ENCODE peak calls at places on chromosome 21, in eight cellular contexts. Q is body of pancreas; S is cerebellar cortex; F is GM10248; U is Daoy; P is fibroblast of lung; C is stimulated activated CD4-positive, alpha-beta T cell treated with anti-CD3 and anti-CD28 coated beads, Interleukin-4, amount 100 ng/mL, for 48 hours; R is B cell. M is an unnamed sample.

GRCh38 chr21:32726742-32727477 is 903 bp downstream of the SYNJ1 start:
- DNase-seq in U (peak), R (peak), S (peak), Q (no peak), P (peak), F (peak), C (no peak), M (no peak)

GRCh38 chr21:36211660-36212512 is 55.3 kb downstream of the DOP1B start:
- DNase-seq in P (peak), U (peak), F (no peak), R (no peak), C (no peak), Q (no peak), S (no peak), M (no peak)

GRCh38 chr21:26137379-26138060 is 33.0 kb downstream of the APP start:
- DNase-seq in F (no peak), P (no peak), U (no peak), Q (no peak), C (no peak), S (no peak), R (no peak), M (no peak)

GRCh38 chr21:38027901-38028300 is 111.6 kb upstream of the KCNJ6 start:
- DNase-seq in S (no peak), P (peak), R (no peak), Q (no peak), C (no peak), U (peak), F (no peak), M (no peak)

GRCh38 chr21:46421756-46422555 is 36.7 kb upstream of the DIP2A start:
- DNase-seq in F (no peak), S (no peak), R (no peak), Q (no peak), C (no peak), U (no peak), P (no peak), M (no peak)

GRCh38 chr21:44306926-44307687 is 7.3 kb downstream of the PFKL start:
- DNase-seq in Q (no peak), P (peak), F (no peak), S (no peak), C (no peak), R (no peak), U (no peak), M (no peak)

GRCh38 chr21:22925032-22925431 is 1926.8 kb downstream of the NCAM2 start:
- DNase-seq in F (no peak), P (no peak), R (no peak), Q (no peak), S (no peak), U (no peak), C (no peak), M (no peak)

GRCh38 chr21:32572574-32573420 is 12.5 kb downstream of the TCP10L start:
- DNase-seq in P (no peak), Q (peak), R (no peak), U (peak), F (no peak), C (no peak), S (no peak), M (no peak)

GRCh38 chr21:33949516-33950424 is 34.2 kb upstream of the ATP5PO start:
- DNase-seq in S (no peak), C (no peak), P (no peak), F (no peak), Q (no peak), R (no peak), U (no peak), M (peak)

GRCh38 chr21:38376693-38377092 is 119.9 kb downstream of the KCNJ15 start:
- DNase-seq in C (no peak), Q (no peak), S (no peak), R (no peak), P (no peak), U (no peak), F (no peak), M (no peak)

GRCh38 chr21:38351961-38352521 is 95.2 kb downstream of the KCNJ15 start:
- DNase-seq in U (peak), P (peak), R (no peak), C (no peak), S (no peak), Q (no peak), F (no peak), M (no peak)

GRCh38 chr21:36706951-36707762 is 8.2 kb downstream of the SIM2 start:
- DNase-seq in C (no peak), P (no peak), F (no peak), S (peak), U (no peak), Q (peak), R (no peak), M (no peak)

GRCh38 chr21:31173881-31174555 is 135.7 kb upstream of the KRTAP19-8 start:
- DNase-seq in U (no peak), P (no peak), R (no peak), S (peak), C (peak), F (no peak), Q (peak), M (no peak)

GRCh38 chr21:42931560-42932235 is 6.3 kb upstream of the ERVH48-1 start:
- DNase-seq in R (no peak), F (no peak), S (no peak), C (no peak), P (no peak), U (no peak), Q (no peak), M (peak)

GRCh38 chr21:42225571-42226155 is 6.7 kb downstream of the ABCG1 start:
- DNase-seq in R (no peak), F (no peak), C (no peak), S (no peak), Q (peak), U (no peak), P (no peak), M (no peak)

GRCh38 chr21:25396135-25396711 is 211.1 kb downstream of the MRPL39 start:
- DNase-seq in C (peak), P (no peak), R (no peak), S (no peak), Q (no peak), F (peak), U (no peak), M (peak)

GRCh38 chr21:33993286-33994231 is 78.0 kb upstream of the ATP5PO start:
- DNase-seq in U (no peak), C (no peak), Q (no peak), S (no peak), P (no peak), F (no peak), R (peak), M (no peak)

GRCh38 chr21:15894596-15894995 is 164.8 kb downstream of the USP25 start:
- DNase-seq in P (peak), C (no peak), U (no peak), Q (no peak), F (no peak), R (no peak), S (peak), M (no peak)

GRCh38 chr21:43935711-43936110 is 70.7 kb downstream of the AGPAT3 start:
- DNase-seq in R (no peak), S (no peak), P (no peak), U (no peak), Q (no peak), F (no peak), C (no peak), M (no peak)

GRCh38 chr21:43808367-43808766 is 19.0 kb downstream of the RRP1 start:
- DNase-seq in R (no peak), U (no peak), C (no peak), Q (no peak), F (no peak), P (no peak), S (no peak), M (no peak)

GRCh38 chr21:46656820-46657219 is 21.3 kb downstream of the PRMT2 start:
- DNase-seq in P (no peak), Q (no peak), C (no peak), U (no peak), F (no peak), S (no peak), R (no peak), M (no peak)

GRCh38 chr21:37489553-37489952 is 123.0 kb downstream of the DYRK1A start:
- DNase-seq in U (no peak), S (no peak), F (no peak), Q (no peak), P (no peak), R (no peak), C (no peak), M (no peak)

GRCh38 chr21:23578027-23578426 is 2029.3 kb downstream of the MRPL39 start:
- DNase-seq in R (no peak), P (no peak), Q (no peak), S (no peak), U (no peak), C (no peak), F (no peak), M (no peak)

GRCh38 chr21:43618940-43619339 is 40.3 kb downstream of the HSF2BP start:
- DNase-seq in S (no peak), P (no peak), U (no peak), Q (no peak), C (no peak), R (no peak), F (no peak), M (no peak)